ENCODE peak calls at places on chromosomes 7 and 10, in nine cellular contexts. L is epithelial cell of prostate, H is heart left ventricle, K is SW480, E is AG08395, C is left cardiac atrium, U is fibroblast of lung, A is iris pigment epithelial cell, T is GM04503. Y is an unnamed sample.

GRCh38 chr7:537911-538634 is 18.4 kb upstream of the PDGFA start:
- DNase-seq in E (peak; percentile 98), T (peak; percentile 73), K (peak; percentile 98), A (peak; percentile 72), H (peak; percentile 61), L (no peak), U (peak; percentile 93), C (peak; percentile 85), Y (peak; percentile 38)

GRCh38 chr10:57864789-57865676 is 402.7 kb downstream of the IPMK start:
- DNase-seq in U (no peak), E (no peak), K (peak; percentile 62), C (no peak), H (no peak), T (no peak), L (no peak), A (no peak), Y (no peak)

GRCh38 chr10:106563384-106563783 is 601.1 kb downstream of the SORCS1 start:
- DNase-seq in A (no peak), C (no peak), E (no peak), H (no peak), T (no peak), K (no peak), L (no peak), U (no peak), Y (no peak)

GRCh38 chr10:93589648-93590562 is 11.1 kb downstream of the RBP4 start:
- DNase-seq in U (no peak), L (no peak), A (no peak), T (no peak), C (no peak), K (no peak), H (no peak), E (no peak), Y (no peak)

GRCh38 chr10:49367600-49367999 is 28.3 kb downstream of the DRGX start:
- DNase-seq in A (no peak), L (no peak), T (no peak), H (no peak), K (no peak), E (peak; percentile 18), U (no peak), C (no peak), Y (no peak)

GRCh38 chr10:44292390-44293002 is 92.4 kb downstream of the CXCL12 start:
- DNase-seq in U (no peak), L (no peak), A (no peak), H (no peak), T (no peak), K (no peak), E (no peak), C (no peak), Y (no peak)

GRCh38 chr7:5591547-5591899 is 167.9 kb upstream of the TNRC18 start:
- DNase-seq in H (peak; percentile 33), U (peak; percentile 88), T (peak; percentile 68), K (peak; percentile 95), C (no peak), L (no peak), A (peak; percentile 82), E (peak; percentile 86), Y (peak; percentile 76)

GRCh38 chr10:89438525-89438924 is 24.2 kb downstream of the IFIT5 start:
- DNase-seq in T (no peak), U (no peak), A (peak; percentile 52), H (no peak), C (no peak), E (no peak), L (no peak), K (no peak), Y (no peak)

GRCh38 chr10:71463111-71463510 is 66.4 kb downstream of the CDH23 start:
- DNase-seq in K (no peak), T (no peak), H (no peak), E (no peak), L (no peak), A (no peak), C (no peak), U (no peak), Y (no peak)

GRCh38 chr10:17912764-17913163 is 39.0 kb upstream of the SLC39A12 start:
- DNase-seq in E (no peak), U (no peak), T (no peak), K (no peak), H (no peak), L (no peak), A (no peak), C (no peak), Y (peak; percentile 15)

GRCh38 chr10:103669243-103669929 is 175.9 kb downstream of the NEURL1 start:
- DNase-seq in H (no peak), A (no peak), U (peak; percentile 9), L (no peak), K (no peak), E (no peak), T (no peak), C (no peak), Y (no peak)

GRCh38 chr10:1454428-1454827 is 282.9 kb downstream of the ADARB2 start:
- DNase-seq in A (no peak), H (no peak), L (no peak), K (no peak), U (no peak), C (no peak), T (no peak), E (no peak), Y (no peak)

GRCh38 chr10:17693009-17693408 is 49.1 kb downstream of the STAM start:
- DNase-seq in H (no peak), T (no peak), K (no peak), A (no peak), U (no peak), L (no peak), E (no peak), C (no peak), Y (no peak)

GRCh38 chr7:157399086-157399687 is 62.4 kb downstream of the DNAJB6 start:
- DNase-seq in L (no peak), H (no peak), C (no peak), U (no peak), K (no peak), T (no peak), E (no peak), A (no peak), Y (peak; percentile 17)

GRCh38 chr7:127751062-127751722 is 99.2 kb downstream of the SND1 start:
- DNase-seq in H (no peak), T (peak; percentile 27), E (peak; percentile 57), K (no peak), L (no peak), U (peak; percentile 97), C (no peak), A (peak; percentile 93), Y (peak; percentile 90)

GRCh38 chr7:117872565-117873055 is 631 bp downstream of the CTTNBP2 start:
- DNase-seq in H (peak; percentile 17), U (peak; percentile 24), A (peak; percentile 11), C (peak; percentile 38), E (no peak), K (peak; percentile 33), T (no peak), L (no peak), Y (peak; percentile 8)

GRCh38 chr10:71657604-71658348 is 61.8 kb downstream of the C10orf105 start:
- DNase-seq in L (no peak), C (no peak), T (no peak), K (no peak), U (no peak), H (no peak), A (no peak), E (no peak), Y (no peak)

GRCh38 chr7:1727812-1728570 is 57.9 kb downstream of the ELFN1 start:
- DNase-seq in C (no peak), E (no peak), H (no peak), T (no peak), L (no peak), K (no peak), A (no peak), U (no peak), Y (no peak)

GRCh38 chr7:90455163-90456030 is 14.0 kb upstream of the PTTG1IP2 start:
- DNase-seq in K (peak; percentile 71), H (no peak), U (peak; percentile 45), A (peak; percentile 48), L (no peak), E (peak; percentile 73), C (no peak), T (peak; percentile 21), Y (peak; percentile 73)

GRCh38 chr7:19107392-19108147 is 9.9 kb downstream of the TWIST1 start:
- DNase-seq in A (peak; percentile 84), T (no peak), U (peak; percentile 70), H (no peak), C (peak; percentile 47), E (no peak), L (no peak), K (no peak), Y (peak; percentile 81)

GRCh38 chr7:135253851-135254815 is 20.5 kb downstream of the STRA8 start:
- DNase-seq in T (peak; percentile 57), H (peak; percentile 66), C (peak; percentile 82), E (peak; percentile 88), U (peak; percentile 77), K (peak; percentile 58), A (peak; percentile 68), L (peak; percentile 18), Y (peak; percentile 67)

GRCh38 chr10:64385355-64385754 is 864.2 kb downstream of the REEP3 start:
- DNase-seq in K (no peak), U (no peak), C (no peak), T (no peak), L (no peak), E (no peak), H (no peak), A (no peak), Y (no peak)

GRCh38 chr10:6082496-6083395 is 6.1 kb upstream of the RBM17 start:
- DNase-seq in H (peak; percentile 27), K (peak; percentile 49), A (no peak), E (no peak), L (no peak), T (no peak), U (no peak), C (no peak), Y (no peak)

GRCh38 chr7:21251166-21251806 is 176.6 kb upstream of the SP4 start:
- DNase-seq in A (no peak), E (no peak), L (no peak), H (no peak), T (no peak), K (peak; percentile 73), U (no peak), C (no peak), Y (no peak)

GRCh38 chr7:42151309-42151708 is 85.7 kb downstream of the GLI3 start:
- DNase-seq in H (peak; percentile 15), U (peak; percentile 16), L (no peak), K (no peak), A (no peak), E (peak; percentile 52), T (no peak), C (no peak), Y (no peak)

GRCh38 chr10:88110355-88110754 is 246.9 kb downstream of the PTEN start:
- DNase-seq in H (no peak), K (peak; percentile 44), T (no peak), E (peak; percentile 65), U (peak; percentile 82), L (no peak), A (peak; percentile 55), C (no peak), Y (peak; percentile 35)

GRCh38 chr7:80916770-80917681 is 1.8 kb downstream of the SEMA3C start:
- DNase-seq in H (no peak), L (peak; percentile 63), K (no peak), E (peak; percentile 49), C (no peak), U (peak; percentile 92), T (no peak), A (peak; percentile 85), Y (peak; percentile 80)

GRCh38 chr10:34081347-34081743 is 733.8 kb downstream of the PARD3 start:
- DNase-seq in U (no peak), C (no peak), A (no peak), K (no peak), T (no peak), L (no peak), H (no peak), E (no peak), Y (no peak)

GRCh38 chr10:44935201-44935960 is 24.2 kb upstream of the RASSF4 start:
- DNase-seq in H (peak; percentile 62), K (peak; percentile 69), U (peak; percentile 98), C (peak; percentile 64), A (peak; percentile 74), E (peak; percentile 79), T (peak; percentile 72), L (no peak), Y (peak; percentile 71)

GRCh38 chr10:113047605-113047962 is 97.5 kb downstream of the TCF7L2 start:
- DNase-seq in C (peak; percentile 64), T (no peak), U (peak; percentile 81), A (peak; percentile 58), K (no peak), L (no peak), E (no peak), H (no peak), Y (peak; percentile 66)

GRCh38 chr10:63976538-63976937 is 455.3 kb downstream of the REEP3 start:
- DNase-seq in H (no peak), L (no peak), T (no peak), C (peak; percentile 25), K (no peak), E (peak; percentile 57), U (peak; percentile 1), A (peak; percentile 33), Y (peak; percentile 38)